ENCODE peak calls at places on chromosomes 13 and 19, in four cellular contexts. M is lower leg skin, H is tibial nerve, B is body of pancreas. J is an unnamed sample.

GRCh38 chr13:27264181-27264580 is 6.4 kb upstream of the RASL11A start:
- DNase-seq in M (no peak), H (no peak), B (no peak), J (no peak)

GRCh38 chr13:27679396-27679795 is 57.7 kb downstream of the POLR1D start:
- DNase-seq in M (no peak), H (no peak), B (no peak), J (no peak)

GRCh38 chr13:21902709-21903098 is 231.8 kb downstream of the FGF9 start:
- DNase-seq in M (no peak), H (no peak), B (no peak), J (no peak)

GRCh38 chr13:95360464-95361097 is 59.3 kb upstream of the ABCC4 start:
- DNase-seq in M (no peak), H (no peak), B (no peak), J (no peak)

GRCh38 chr13:72920097-72920496 is 138.2 kb downstream of the PIBF1 start:
- DNase-seq in M (no peak), H (no peak), B (peak), J (no peak)

GRCh38 chr13:44274838-44275237 is 98.8 kb upstream of the SERP2 start:
- DNase-seq in M (no peak), H (no peak), B (no peak), J (no peak)

GRCh38 chr19:2363419-2363818 is 3.4 kb downstream of the TMPRSS9 start:
- DNase-seq in M (no peak), H (no peak), B (no peak), J (no peak)

GRCh38 chr13:101305981-101306411 is 110.3 kb downstream of the NALCN start:
- DNase-seq in M (no peak), H (no peak), B (no peak), J (no peak)

GRCh38 chr13:68588623-68589022 is 1358.5 kb upstream of the PCDH9 start:
- DNase-seq in M (no peak), H (no peak), B (no peak), J (no peak)

GRCh38 chr19:5993516-5994406 is 15.8 kb upstream of the RANBP3 start:
- DNase-seq in M (peak), H (no peak), B (no peak), J (no peak)

GRCh38 chr19:28009696-28010095 is 1203.3 kb downstream of the UQCRFS1 start:
- DNase-seq in M (no peak), H (no peak), B (no peak), J (no peak)

GRCh38 chr13:23956106-23956505 is 58.8 kb upstream of the C1QTNF9B start:
- DNase-seq in M (no peak), H (no peak), B (no peak), J (no peak)

GRCh38 chr13:23722726-23723453 is 152.7 kb downstream of the TNFRSF19 start:
- DNase-seq in M (no peak), H (no peak), B (no peak), J (no peak)

GRCh38 chr13:48194392-48194754 is 38.6 kb upstream of the ITM2B start:
- DNase-seq in M (no peak), H (no peak), B (no peak), J (no peak)

GRCh38 chr19:14782978-14783545 is 4.7 kb upstream of the ADGRE2 start:
- DNase-seq in M (no peak), H (no peak), B (no peak), J (no peak)

GRCh38 chr19:50500060-50500752 is 10.8 kb downstream of the JOSD2 start:
- DNase-seq in M (no peak), H (no peak), B (no peak), J (no peak)

GRCh38 chr19:19866599-19867248 is 1.0 kb downstream of the ZNF253 start:
- DNase-seq in M (peak), H (no peak), B (peak), J (no peak)

GRCh38 chr19:2469102-2469914 is 6.6 kb upstream of the GADD45B start:
- DNase-seq in M (no peak), H (no peak), B (no peak), J (peak)

GRCh38 chr13:25237083-25237482 is 50.2 kb downstream of the MTMR6 start:
- DNase-seq in M (no peak), H (no peak), B (no peak), J (no peak)

DNA sequence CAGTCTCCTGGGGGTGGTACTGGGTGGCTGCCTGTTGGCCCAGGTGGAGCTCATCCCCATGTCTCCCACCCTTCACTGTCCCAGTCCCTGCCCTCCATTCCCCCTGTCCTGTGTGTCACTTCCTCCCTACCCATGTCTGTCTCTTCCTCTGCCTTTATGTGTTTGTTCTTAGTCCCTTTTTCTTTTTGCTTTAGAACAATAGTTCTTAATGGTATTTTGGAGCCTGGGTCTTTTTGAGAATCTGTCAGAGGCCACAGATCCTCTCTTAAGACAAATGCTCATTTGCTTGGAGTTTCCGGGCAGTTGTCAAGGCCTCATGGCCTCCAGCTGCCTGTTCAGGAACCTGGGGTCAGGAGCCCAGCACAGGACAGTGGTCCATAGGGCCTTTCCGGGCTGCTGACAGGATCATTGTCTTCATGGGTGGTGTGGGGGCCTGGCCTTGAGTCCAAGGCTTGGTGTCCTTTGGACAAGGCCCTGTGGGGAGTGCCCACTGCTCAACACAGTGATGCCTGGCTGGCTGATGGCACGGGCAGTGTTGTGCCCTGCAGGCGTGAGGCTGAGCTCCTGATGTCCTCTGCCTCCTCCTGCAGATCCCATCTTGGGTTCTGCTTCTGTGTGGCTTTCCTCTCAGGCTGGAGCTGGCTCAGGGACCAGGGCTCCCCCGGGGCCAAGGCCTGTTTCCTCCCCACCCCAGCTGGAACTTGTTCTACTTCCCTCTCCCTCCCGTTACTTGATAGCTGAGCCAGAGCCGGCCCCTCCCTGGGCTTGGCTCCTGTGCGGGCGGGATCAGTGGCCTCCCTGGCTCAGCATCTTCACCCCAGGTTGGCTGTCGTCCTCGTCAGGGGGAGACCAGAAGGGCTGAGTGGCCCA is 3.5 kb downstream of the EGLN2 start:
- DNase-seq in M (no peak), H (no peak), B (no peak), J (no peak)
- TF ChIP-seq POLR2A in M (no peak), H (no peak), B (no peak), J (no peak)

DNA sequence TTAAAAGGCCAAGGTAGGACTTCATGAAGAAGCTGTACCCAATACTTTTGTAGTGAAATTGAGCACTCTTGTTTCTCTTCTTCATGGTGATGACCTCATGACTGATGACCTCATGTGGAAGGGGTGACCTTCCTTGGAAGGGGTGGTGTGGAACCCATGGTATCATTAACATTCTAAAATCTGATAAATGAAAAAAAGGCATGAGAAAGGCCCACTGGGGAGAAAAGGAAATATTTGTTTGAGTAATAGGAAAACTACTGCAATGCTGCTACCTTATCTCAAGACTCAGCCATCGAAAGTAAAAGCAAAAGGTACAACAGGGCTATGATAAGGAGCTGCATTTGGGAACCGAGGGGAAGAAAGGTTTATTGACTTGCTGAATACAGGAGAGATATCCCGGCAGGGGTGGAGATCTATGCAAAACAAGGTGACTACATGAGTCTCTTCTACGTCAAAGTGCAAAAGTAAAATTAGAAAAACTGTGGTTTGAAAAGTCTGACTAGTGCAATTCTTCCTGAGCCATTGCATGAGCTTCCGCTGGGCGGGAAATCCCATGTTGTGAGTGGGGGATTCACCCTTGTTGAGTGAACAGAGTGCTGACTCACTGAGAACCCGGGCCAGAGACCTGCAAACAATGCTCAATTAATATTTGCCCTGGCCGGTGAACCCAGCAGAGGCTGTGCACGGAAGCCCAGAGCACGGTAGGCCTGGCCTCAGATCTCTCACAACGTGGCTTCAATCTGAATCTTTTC is 138.9 kb upstream of the RFC3 start:
- DNase-seq in M (peak), H (peak), B (peak), J (peak)
- TF ChIP-seq POLR2A in M (no peak), H (no peak), B (no peak), J (no peak)

DNA sequence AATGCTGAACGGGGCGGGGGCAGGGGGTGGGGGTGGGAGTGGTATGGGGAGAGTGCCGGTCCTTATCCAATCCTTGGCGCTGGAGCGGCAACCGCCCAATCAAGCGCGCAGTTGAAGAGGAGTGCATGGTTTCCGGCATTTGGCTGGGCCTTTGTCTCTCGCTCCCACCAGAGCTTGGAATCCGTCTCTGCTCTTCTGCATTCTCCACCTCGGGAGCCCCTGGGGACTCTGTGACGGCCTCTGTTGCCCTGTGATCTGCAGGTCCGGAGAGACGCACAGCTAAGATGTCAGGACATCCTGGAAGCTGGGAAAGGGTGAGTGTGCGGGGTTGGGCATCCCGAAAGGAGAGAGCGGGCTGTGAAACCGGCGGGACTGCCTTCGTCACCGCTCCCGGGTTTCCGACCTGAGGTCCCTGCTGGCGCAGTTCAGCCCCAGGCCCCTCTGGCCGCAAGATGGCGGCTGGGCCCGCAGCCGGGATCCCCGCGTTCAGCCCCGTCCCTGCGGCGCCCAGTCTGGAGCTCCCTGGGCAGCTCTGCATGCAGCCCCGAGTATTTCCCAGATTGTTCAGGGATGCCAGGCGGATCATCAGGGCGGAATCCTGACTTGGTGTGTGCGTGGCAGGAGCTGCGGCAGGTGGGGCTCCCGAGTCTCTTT is 53.6 kb upstream of the ZNF254 start:
- DNase-seq in M (peak), H (peak), B (peak), J (peak)
- TF ChIP-seq POLR2A in M (no peak), H (no peak), B (peak), J (peak)

GRCh38 chr13:111202745-111203144 is 87.6 kb downstream of the ARHGEF7 start:
- DNase-seq in M (no peak), H (no peak), B (no peak), J (peak)
- TF ChIP-seq POLR2A in M (no peak), H (no peak), B (no peak), J (no peak)

DNA sequence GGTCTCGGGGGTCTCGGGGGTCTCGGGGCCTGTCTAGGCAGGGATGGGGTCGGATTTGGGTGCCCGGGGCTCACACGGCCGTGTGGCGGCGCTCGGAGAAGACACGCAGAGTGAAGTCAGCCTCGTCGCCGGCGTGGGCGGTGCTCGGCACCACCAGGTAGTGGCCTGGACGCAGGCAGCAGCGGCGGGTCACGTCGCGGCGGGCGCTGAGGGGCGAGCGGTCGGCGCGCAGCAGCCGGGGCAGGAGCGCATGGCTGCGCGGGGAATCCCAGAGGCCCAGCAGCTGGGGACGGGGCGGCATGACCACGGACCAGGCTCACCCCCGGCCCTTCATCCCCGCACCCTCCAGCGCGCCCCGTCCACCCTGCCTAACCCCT is 8.2 kb downstream of the CAPN12 start:
- DNase-seq in M (peak), H (no peak), B (peak), J (no peak)
- TF ChIP-seq POLR2A in M (no peak), H (no peak), B (peak), J (no peak)

DNA sequence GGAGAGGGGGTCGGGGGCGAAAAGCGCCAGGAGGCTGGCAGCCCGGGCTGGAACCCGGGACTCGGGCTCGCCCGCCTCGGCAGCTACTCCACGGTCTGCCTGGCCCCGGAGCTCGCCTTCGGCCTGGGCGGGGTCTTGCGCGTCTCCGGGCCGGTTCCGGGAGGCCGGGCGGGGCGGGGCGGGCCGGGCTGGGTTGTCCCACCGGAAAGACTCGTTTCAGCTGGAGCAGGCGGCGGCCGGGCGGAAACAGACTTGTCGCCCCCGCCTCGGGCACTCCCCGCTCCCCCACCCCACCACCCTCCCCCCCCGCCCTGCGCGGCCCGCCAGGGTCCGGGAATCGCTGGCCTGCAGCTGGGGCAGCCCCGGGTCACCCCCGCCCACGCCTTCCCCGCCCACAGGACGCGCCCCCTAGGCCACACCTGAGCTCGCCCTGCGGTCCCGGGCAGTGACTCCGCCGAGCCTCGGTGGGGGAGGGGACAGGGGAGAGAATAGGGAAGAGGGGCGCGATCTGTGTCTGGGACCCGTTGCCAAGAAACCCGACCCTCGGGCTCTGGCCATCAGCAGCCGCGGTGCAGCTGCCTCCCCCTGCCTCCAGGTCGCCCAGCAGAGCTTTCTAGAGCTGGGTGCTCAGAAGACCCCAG is 109.4 kb downstream of the KCTD15 start:
- DNase-seq in M (peak), H (no peak), B (peak), J (no peak)
- TF ChIP-seq POLR2A in M (no peak), H (no peak), B (peak), J (no peak)

DNA sequence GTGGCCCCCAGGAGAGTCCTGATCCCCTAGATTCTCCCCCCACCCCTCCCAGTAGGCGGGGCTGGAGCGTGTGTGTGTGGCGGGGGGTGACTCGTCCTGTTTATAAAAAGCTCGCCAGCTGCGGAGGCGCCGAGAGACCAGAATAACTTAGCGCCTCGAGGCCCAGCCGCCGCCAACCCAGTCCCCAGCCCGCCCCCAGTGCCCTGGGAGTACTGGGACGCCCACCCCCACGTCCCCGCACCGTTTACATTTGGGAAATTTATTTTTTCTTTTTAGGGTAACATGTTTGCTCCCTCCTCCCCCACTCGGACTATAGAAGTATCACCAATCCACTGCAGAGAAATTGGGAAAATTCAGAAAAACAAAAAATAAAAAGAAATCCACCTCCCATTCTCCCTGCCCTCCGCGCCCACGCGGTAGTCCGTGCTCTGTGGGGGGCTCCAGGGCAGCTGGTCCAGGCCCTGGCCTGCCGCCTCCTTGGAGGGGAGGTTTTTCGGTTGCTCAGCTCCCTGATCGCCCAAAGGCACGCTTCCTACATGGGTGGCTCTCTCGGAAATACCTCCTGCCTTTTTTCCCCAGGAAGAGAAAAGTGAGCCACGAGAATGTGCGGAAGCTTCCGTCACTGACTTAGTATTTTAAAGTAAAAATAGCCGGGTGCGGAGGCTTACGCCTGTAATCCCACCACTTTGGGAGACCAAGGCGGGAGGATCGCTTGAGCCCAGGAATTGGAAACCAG is 1.5 kb upstream of the RAB3A start:
- DNase-seq in M (peak), H (peak), B (peak), J (peak)
- TF ChIP-seq POLR2A in M (no peak), H (no peak), B (no peak), J (no peak)

GRCh38 chr13:31101511-31102170 is 60.1 kb downstream of the HSPH1 start:
- DNase-seq in M (no peak), H (no peak), B (no peak), J (no peak)

GRCh38 chr13:31107109-31107508 is 54.6 kb downstream of the HSPH1 start:
- DNase-seq in M (no peak), H (no peak), B (no peak), J (no peak)

GRCh38 chr13:31110169-31110568 is 51.5 kb downstream of the HSPH1 start:
- DNase-seq in M (no peak), H (no peak), B (no peak), J (no peak)

GRCh38 chr13:31105020-31105800 is 56.5 kb downstream of the HSPH1 start:
- DNase-seq in M (no peak), H (peak), B (no peak), J (no peak)

GRCh38 chr13:31105856-31106255 is 55.8 kb downstream of the HSPH1 start:
- DNase-seq in M (no peak), H (no peak), B (no peak), J (no peak)
- TF ChIP-seq POLR2A in M (no peak), H (no peak), B (no peak), J (no peak)

GRCh38 chr19:40778865-40779284 is 828 bp downstream of the RAB4B start:
- DNase-seq in M (no peak), H (no peak), B (no peak), J (peak)

GRCh38 chr19:40777795-40778044 is 327 bp upstream of the RAB4B start:
- DNase-seq in M (no peak), H (no peak), B (no peak), J (no peak)

GRCh38 chr19:40776966-40777794 is 867 bp upstream of the RAB4B start:
- DNase-seq in M (peak), H (peak), B (peak), J (peak)

GRCh38 chr19:40776364-40776763 is 1.0 kb downstream of the MIA start:
- DNase-seq in M (no peak), H (no peak), B (no peak), J (no peak)

GRCh38 chr19:40778045-40778864 is at the start of gene RAB4B:
- DNase-seq in M (peak), H (peak), B (peak), J (peak)
- TF ChIP-seq POLR2A in M (no peak), H (peak), B (peak), J (peak)

DNA sequence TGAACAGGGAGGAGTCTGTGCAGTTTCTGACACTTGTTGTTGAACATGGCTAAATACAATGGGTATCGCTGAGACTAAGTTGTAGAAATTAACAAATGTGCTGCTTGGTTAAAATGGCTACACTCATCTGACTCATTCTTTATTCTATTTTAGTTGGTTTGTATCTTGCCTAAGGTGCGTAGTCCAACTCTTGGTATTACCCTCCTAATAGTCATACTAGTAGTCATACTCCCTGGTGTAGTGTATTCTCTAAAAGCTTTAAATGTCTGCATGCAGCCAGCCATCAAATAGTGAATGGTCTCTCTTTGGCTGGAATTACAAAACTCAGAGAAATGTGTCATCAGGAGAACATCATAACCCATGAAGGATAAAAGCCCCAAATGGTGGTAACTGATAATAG is 16.1 kb downstream of the CEACAM6 start:
- DNase-seq in M (no peak), H (no peak), B (no peak), J (no peak)
- TF ChIP-seq POLR2A in M (no peak), H (no peak), B (no peak), J (no peak)

J was measured in H54.